ENCODE peak calls at places on chromosomes 11 and 22, in ten cellular contexts. W, I, D, F, T, E, H, J, Y and A are unnamed samples.

GRCh38 chr22:45762545-45763235 is 91.1 kb downstream of the ATXN10 start:
- DNase-seq in W (no peak), I (no peak), D (no peak), F (no peak), T (no peak), E (no peak), H (no peak), J (no peak), Y (no peak), A (no peak)

GRCh38 chr11:70399681-70400112 is 1.4 kb downstream of the CTTN start:
- DNase-seq in W (peak), I (peak), D (peak), F (peak), T (peak), E (peak), H (peak), J (peak), Y (peak), A (peak)

GRCh38 chr11:25423436-25424184 is 908.3 kb upstream of the ANO3 start:
- DNase-seq in W (peak), I (no peak), D (no peak), F (no peak), T (peak), E (no peak), H (no peak), J (no peak), Y (no peak), A (peak)

GRCh38 chr11:93517041-93517440 is 26.1 kb downstream of the SMCO4 start:
- DNase-seq in W (no peak), I (no peak), D (no peak), F (no peak), T (no peak), E (no peak), H (no peak), J (no peak), Y (no peak), A (no peak)

GRCh38 chr11:47948137-47948536 is 32.2 kb upstream of the PTPRJ start:
- DNase-seq in W (no peak), I (no peak), D (no peak), F (no peak), T (no peak), E (no peak), H (no peak), J (no peak), Y (peak), A (no peak)

GRCh38 chr22:27748355-27749168 is 53.0 kb downstream of the MN1 start:
- DNase-seq in W (peak), I (no peak), D (no peak), F (no peak), T (peak), E (no peak), H (no peak), J (peak), Y (peak), A (peak)

GRCh38 chr22:17575681-17576080 is 12.4 kb downstream of the SLC25A18 start:
- DNase-seq in W (no peak), I (no peak), D (no peak), F (no peak), T (no peak), E (no peak), H (no peak), J (no peak), Y (no peak), A (no peak)

GRCh38 chr11:112477929-112478317 is 217.3 kb upstream of the PLET1 start:
- DNase-seq in W (no peak), I (no peak), D (no peak), F (no peak), T (no peak), E (no peak), H (no peak), J (no peak), Y (peak), A (peak)

GRCh38 chr11:110565344-110565684 is 135.6 kb downstream of the FDX1 start:
- DNase-seq in W (no peak), I (no peak), D (no peak), F (no peak), T (peak), E (peak), H (no peak), J (no peak), Y (peak), A (peak)

GRCh38 chr11:20477418-20478090 is 90.0 kb downstream of the PRMT3 start:
- DNase-seq in W (no peak), I (no peak), D (no peak), F (no peak), T (no peak), E (no peak), H (no peak), J (no peak), Y (no peak), A (peak)

GRCh38 chr11:72721689-72722049 is 30.5 kb downstream of the ARAP1 start:
- DNase-seq in W (peak), I (no peak), D (peak), F (no peak), T (peak), E (no peak), H (peak), J (peak), Y (peak), A (peak)

GRCh38 chr11:109267293-109268095 is 154.5 kb upstream of the C11orf87 start:
- DNase-seq in W (no peak), I (no peak), D (no peak), F (no peak), T (no peak), E (no peak), H (no peak), J (no peak), Y (no peak), A (peak)

GRCh38 chr11:125593113-125593761 is 585 bp downstream of the STT3A start:
- DNase-seq in W (peak), I (no peak), D (no peak), F (no peak), T (peak), E (no peak), H (no peak), J (peak), Y (no peak), A (peak)

GRCh38 chr11:130127509-130127908 is 32.1 kb upstream of the ST14 start:
- DNase-seq in W (no peak), I (no peak), D (no peak), F (no peak), T (no peak), E (no peak), H (no peak), J (no peak), Y (peak), A (no peak)

GRCh38 chr22:28547132-28547842 is 132.4 kb downstream of the TTC28 start:
- DNase-seq in W (no peak), I (no peak), D (no peak), F (no peak), T (peak), E (no peak), H (no peak), J (no peak), Y (no peak), A (no peak)

GRCh38 chr22:44304354-44304753 is 8.4 kb downstream of the SHISAL1 start:
- DNase-seq in W (no peak), I (no peak), D (no peak), F (no peak), T (peak), E (no peak), H (no peak), J (no peak), Y (no peak), A (no peak)

GRCh38 chr22:31695423-31695822 is 33.4 kb upstream of the PISD start:
- DNase-seq in W (no peak), I (no peak), D (no peak), F (no peak), T (no peak), E (no peak), H (no peak), J (no peak), Y (no peak), A (no peak)

GRCh38 chr22:26170112-26170492 is 840 bp downstream of the SEZ6L start:
- DNase-seq in W (no peak), I (no peak), D (no peak), F (no peak), T (no peak), E (peak), H (no peak), J (no peak), Y (peak), A (no peak)

GRCh38 chr11:95599959-95600586 is 189.5 kb downstream of the FAM76B start:
- DNase-seq in W (no peak), I (no peak), D (no peak), F (peak), T (no peak), E (no peak), H (no peak), J (no peak), Y (no peak), A (no peak)

GRCh38 chr11:43359432-43359818 is 705 bp downstream of the TTC17 start:
- DNase-seq in W (peak), I (no peak), D (no peak), F (peak), T (peak), E (no peak), H (no peak), J (no peak), Y (no peak), A (peak)

GRCh38 chr11:76716268-76716667 is 45.7 kb upstream of the LRRC32 start:
- DNase-seq in W (no peak), I (no peak), D (peak), F (no peak), T (no peak), E (no peak), H (no peak), J (no peak), Y (no peak), A (no peak)

GRCh38 chr11:125370561-125371389 is 125.3 kb downstream of the FEZ1 start:
- DNase-seq in W (no peak), I (no peak), D (no peak), F (peak), T (no peak), E (no peak), H (no peak), J (no peak), Y (peak), A (no peak)

GRCh38 chr22:40043086-40043485 is 48.3 kb downstream of the FAM83F start:
- DNase-seq in W (no peak), I (no peak), D (peak), F (no peak), T (peak), E (no peak), H (no peak), J (peak), Y (no peak), A (peak)

GRCh38 chr11:119459293-119459976 is 36.5 kb upstream of the THY1 start:
- DNase-seq in W (no peak), I (no peak), D (no peak), F (peak), T (no peak), E (no peak), H (no peak), J (no peak), Y (no peak), A (no peak)

GRCh38 chr11:68387840-68388239 is 72.7 kb upstream of the PPP6R3 start:
- DNase-seq in W (no peak), I (no peak), D (no peak), F (no peak), T (no peak), E (no peak), H (no peak), J (no peak), Y (no peak), A (no peak)

GRCh38 chr11:63768232-63769043 is at the start of gene ZFTA:
- DNase-seq in W (peak), I (no peak), D (peak), F (peak), T (peak), E (peak), H (peak), J (peak), Y (peak), A (peak)

GRCh38 chr11:118169300-118170140 is 6.9 kb downstream of the SCN2B start:
- DNase-seq in W (no peak), I (no peak), D (no peak), F (no peak), T (no peak), E (no peak), H (no peak), J (no peak), Y (no peak), A (no peak)

GRCh38 chr11:116420770-116421528 is 351.8 kb downstream of the BUD13 start:
- DNase-seq in W (peak), I (no peak), D (no peak), F (no peak), T (peak), E (no peak), H (peak), J (no peak), Y (peak), A (peak)

GRCh38 chr22:20084547-20085413 is 4.7 kb downstream of the DGCR8 start:
- DNase-seq in W (no peak), I (no peak), D (peak), F (peak), T (peak), E (peak), H (peak), J (peak), Y (peak), A (peak)
- TF ChIP-seq CTCF in W (peak), I (peak), D (peak), F (peak), T (peak), E (peak), H (peak), J (peak), Y (peak), A (peak)

GRCh38 chr22:35740616-35741015 is 22.9 kb downstream of the APOL5 start:
- DNase-seq in W (no peak), I (no peak), D (no peak), F (no peak), T (no peak), E (no peak), H (no peak), J (no peak), Y (no peak), A (no peak)

GRCh38 chr22:35739076-35739475 is 21.4 kb downstream of the APOL5 start:
- DNase-seq in W (no peak), I (no peak), D (no peak), F (no peak), T (no peak), E (no peak), H (peak), J (no peak), Y (no peak), A (no peak)

GRCh38 chr22:35736701-35737100 is 19.0 kb downstream of the APOL5 start:
- DNase-seq in W (no peak), I (no peak), D (no peak), F (no peak), T (no peak), E (no peak), H (no peak), J (no peak), Y (no peak), A (no peak)

GRCh38 chr22:35742342-35743100 is 24.8 kb downstream of the APOL5 start:
- DNase-seq in W (peak), I (peak), D (no peak), F (no peak), T (peak), E (no peak), H (no peak), J (no peak), Y (no peak), A (peak)

DNA sequence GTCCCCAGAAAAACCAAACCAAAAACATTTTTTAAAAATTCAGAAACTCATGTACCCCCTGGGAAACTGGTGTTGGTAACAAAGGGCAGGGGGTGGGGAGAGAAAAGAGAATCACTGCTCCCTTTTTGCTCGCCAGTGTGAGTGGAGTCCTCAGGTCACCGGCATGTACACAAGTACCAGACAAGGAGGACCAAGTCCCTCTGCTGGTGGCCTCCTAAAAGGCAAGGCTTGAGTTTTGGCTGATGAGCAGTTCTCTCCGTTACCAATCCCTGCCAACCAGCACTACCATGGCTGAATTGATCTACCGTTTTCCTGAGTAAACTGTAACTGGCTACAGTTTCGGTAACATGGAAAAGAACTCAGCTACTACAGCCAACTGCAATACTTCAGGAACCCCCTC is 22.0 kb downstream of the APOL5 start:
- DNase-seq in W (no peak), I (no peak), D (no peak), F (no peak), T (peak), E (no peak), H (peak), J (no peak), Y (peak), A (no peak)
- TF ChIP-seq CTCF in W (no peak), I (peak), D (peak), F (no peak), T (peak), E (peak), H (no peak), J (no peak), Y (peak), A (peak)

GRCh38 chr11:83087035-83087434 is 15.3 kb upstream of the RAB30 start:
- DNase-seq in W (peak), I (no peak), D (no peak), F (no peak), T (peak), E (no peak), H (no peak), J (peak), Y (no peak), A (peak)
- TF ChIP-seq CTCF in W (peak), I (no peak), D (peak), F (peak), T (peak), E (no peak), H (peak), J (peak), Y (peak), A (no peak)

GRCh38 chr11:8531312-8531711 is 62.7 kb downstream of the STK33 start:
- DNase-seq in W (no peak), I (peak), D (no peak), F (peak), T (peak), E (peak), H (no peak), J (no peak), Y (no peak), A (peak)

GRCh38 chr11:8532475-8532874 is 61.6 kb downstream of the STK33 start:
- DNase-seq in W (no peak), I (no peak), D (no peak), F (no peak), T (no peak), E (no peak), H (no peak), J (no peak), Y (no peak), A (no peak)

GRCh38 chr11:8531982-8532381 is 62.0 kb downstream of the STK33 start:
- DNase-seq in W (no peak), I (no peak), D (no peak), F (no peak), T (no peak), E (no peak), H (no peak), J (no peak), Y (no peak), A (no peak)

GRCh38 chr11:8527939-8528338 is 66.1 kb downstream of the STK33 start:
- DNase-seq in W (no peak), I (no peak), D (no peak), F (no peak), T (no peak), E (no peak), H (no peak), J (no peak), Y (no peak), A (no peak)

DNA sequence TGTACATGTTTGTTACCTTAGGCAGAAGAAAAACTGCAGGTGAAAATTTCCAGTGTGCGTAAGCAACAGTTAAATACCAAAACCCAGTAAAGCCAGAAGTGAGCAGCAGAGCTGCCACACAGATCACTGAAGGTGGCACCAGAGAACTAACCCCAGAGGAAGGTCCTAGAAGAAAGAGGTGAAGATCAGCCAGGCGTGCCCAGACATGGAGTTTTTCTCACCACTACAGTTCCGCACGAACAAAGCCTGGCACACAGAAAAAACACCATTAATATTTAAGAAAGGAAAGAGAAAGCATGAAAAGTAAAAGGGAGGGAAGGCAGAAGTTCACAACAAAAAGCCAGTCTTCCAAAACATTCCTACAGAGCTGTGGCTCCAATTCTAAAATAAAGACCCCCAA is 60.7 kb downstream of the STK33 start:
- DNase-seq in W (peak), I (no peak), D (no peak), F (no peak), T (no peak), E (no peak), H (no peak), J (no peak), Y (no peak), A (peak)
- TF ChIP-seq CTCF in W (peak), I (no peak), D (no peak), F (no peak), T (no peak), E (no peak), H (no peak), J (no peak), Y (peak), A (no peak)

GRCh38 chr11:58905716-58906547 is 33.4 kb upstream of the GLYATL1 start:
- DNase-seq in W (peak), I (peak), D (peak), F (peak), T (peak), E (peak), H (peak), J (peak), Y (peak), A (peak)
- TF ChIP-seq CTCF in W (no peak), I (peak), D (no peak), F (peak), T (peak), E (peak), H (no peak), J (peak), Y (peak), A (peak)

DNA sequence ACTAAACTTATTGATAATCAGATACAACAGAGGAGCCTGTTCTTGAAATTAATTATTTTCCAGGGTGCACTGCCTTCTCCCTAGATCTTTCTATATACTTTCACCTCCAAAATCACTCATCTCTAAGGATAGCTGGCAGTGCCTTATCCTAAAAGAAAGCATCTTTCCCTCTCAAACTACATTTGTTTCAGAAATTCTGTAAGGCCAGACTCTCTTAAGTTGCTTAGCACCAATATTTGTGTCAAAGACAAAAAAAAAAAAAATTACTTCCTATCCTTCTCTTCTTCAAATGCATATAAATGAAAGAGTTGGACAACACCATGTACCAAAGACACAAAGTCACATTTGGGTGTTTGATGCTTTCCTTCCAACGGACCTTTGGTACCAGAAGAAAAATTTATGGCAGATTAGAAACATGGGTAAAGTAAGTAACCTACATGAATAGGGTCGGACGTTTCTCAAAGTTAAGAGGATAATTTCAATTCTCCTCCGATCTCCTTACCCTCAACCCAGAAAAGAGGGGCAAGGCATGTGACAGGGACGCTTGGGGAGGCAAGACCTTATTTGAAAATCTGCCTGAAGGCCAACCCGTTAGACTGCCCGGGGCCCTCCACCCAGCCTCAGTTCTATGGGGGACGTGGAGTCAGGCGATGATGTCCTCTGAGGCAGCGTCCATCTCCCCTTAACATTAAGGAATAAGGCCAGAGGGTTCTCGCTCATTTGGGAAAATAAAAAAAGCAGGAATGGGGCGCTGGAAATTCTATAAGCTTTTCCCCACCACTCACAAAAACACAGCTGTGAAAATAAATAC is 66.3 kb downstream of the ETS1 start:
- DNase-seq in W (no peak), I (no peak), D (peak), F (no peak), T (peak), E (no peak), H (no peak), J (no peak), Y (no peak), A (no peak)
- TF ChIP-seq CTCF in W (no peak), I (peak), D (no peak), F (no peak), T (no peak), E (no peak), H (no peak), J (no peak), Y (no peak), A (no peak)

GRCh38 chr22:50531546-50532352 is 1.9 kb upstream of the TYMP start:
- DNase-seq in W (no peak), I (no peak), D (peak), F (peak), T (peak), E (peak), H (peak), J (peak), Y (peak), A (peak)
- TF ChIP-seq CTCF in W (no peak), I (no peak), D (no peak), F (no peak), T (no peak), E (no peak), H (no peak), J (no peak), Y (no peak), A (no peak)